ENCODE peak calls at places on chromosomes 7 and 10, in six cellular contexts. D is GM23338, N is PC-3, C is SK-N-SH, Z is PC-9, W is GM23248. G is an unnamed sample.

GRCh38 chr7:151611041-151611440 is 91.3 kb upstream of the RHEB start:
- DNase-seq in W (no peak), N (no peak), Z (no peak), C (no peak), D (no peak), G (no peak)

GRCh38 chr10:108249940-108250339 is 1085.4 kb upstream of the SORCS1 start:
- DNase-seq in W (no peak), D (peak; percentile 16), N (no peak), Z (no peak), C (no peak), G (peak; percentile 7)

GRCh38 chr7:54833021-54833467 is 74.0 kb upstream of the SEC61G start:
- DNase-seq in C (no peak), D (no peak), Z (no peak), N (no peak), W (peak; percentile 49), G (no peak)

GRCh38 chr10:52965938-52966401 is 193.4 kb upstream of the MBL2 start:
- DNase-seq in C (no peak), W (no peak), D (peak; percentile 78), Z (no peak), N (no peak), G (peak; percentile 54)

GRCh38 chr7:113084499-113085172 is 2.0 kb downstream of the GPR85 start:
- DNase-seq in N (no peak), D (no peak), C (no peak), W (no peak), Z (no peak), G (no peak)

GRCh38 chr7:99137418-99138180 is 6.3 kb downstream of the SMURF1 start:
- DNase-seq in N (no peak), D (peak; percentile 94), W (peak; percentile 89), Z (no peak), C (peak; percentile 63), G (no peak)

GRCh38 chr7:23062452-23062851 is 43.1 kb upstream of the KLHL7 start:
- DNase-seq in N (peak; percentile 30), W (peak; percentile 90), Z (no peak), D (no peak), C (no peak), G (no peak)

GRCh38 chr10:132394936-132395703 is 1.9 kb upstream of the PWWP2B start:
- DNase-seq in W (no peak), N (no peak), D (no peak), Z (no peak), C (no peak), G (no peak)

GRCh38 chr7:65946895-65947294 is 35.1 kb downstream of the GUSB start:
- DNase-seq in N (peak; percentile 56), Z (peak; percentile 14), C (no peak), W (peak; percentile 59), D (no peak), G (no peak)

GRCh38 chr7:20784311-20785210 is 2.1 kb downstream of the SP8 start:
- DNase-seq in Z (no peak), N (peak; percentile 69), W (peak; percentile 46), C (peak; percentile 62), D (peak; percentile 79), G (no peak)

GRCh38 chr10:19762026-19762425 is 54.2 kb upstream of the PLXDC2 start:
- DNase-seq in W (no peak), D (no peak), N (no peak), Z (no peak), C (no peak), G (no peak)

GRCh38 chr7:6172331-6173295 is 99.8 kb downstream of the CYTH3 start:
- DNase-seq in W (peak; percentile 64), C (peak; percentile 59), N (peak; percentile 39), Z (no peak), D (no peak), G (no peak)

GRCh38 chr10:101969496-101969895 is 86.5 kb downstream of the ARMH3 start:
- DNase-seq in Z (no peak), W (no peak), D (no peak), C (no peak), N (no peak), G (no peak)

GRCh38 chr10:101968910-101969321 is 87.1 kb downstream of the ARMH3 start:
- DNase-seq in Z (no peak), W (no peak), N (no peak), D (no peak), C (no peak), G (peak; percentile 53)

GRCh38 chr10:101968286-101968685 is 87.7 kb downstream of the ARMH3 start:
- DNase-seq in C (no peak), D (no peak), Z (no peak), N (no peak), W (no peak), G (peak; percentile 17)

GRCh38 chr10:101967119-101967518 is 88.9 kb downstream of the ARMH3 start:
- DNase-seq in C (no peak), D (no peak), W (no peak), Z (no peak), N (no peak), G (no peak)

DNA sequence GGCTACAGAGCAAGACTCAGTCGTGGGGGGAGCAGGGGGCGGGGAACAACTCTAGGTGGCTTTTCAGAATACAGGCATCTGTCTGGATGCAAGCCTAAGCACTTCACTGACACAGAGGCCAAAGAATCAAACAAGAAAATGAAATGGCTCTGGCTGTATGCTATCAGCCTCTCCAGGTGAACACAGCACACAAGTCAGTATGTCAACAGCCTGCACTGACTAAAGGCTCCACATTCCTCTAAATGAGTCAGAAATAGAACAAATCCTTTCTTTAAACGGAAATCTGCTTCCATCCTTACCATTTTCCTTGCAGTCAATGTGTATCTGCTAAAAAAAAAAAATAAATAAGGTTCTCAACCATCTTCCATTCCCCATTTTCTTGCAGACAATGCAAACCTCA is 88.3 kb downstream of the ARMH3 start:
- DNase-seq in C (no peak), N (peak; percentile 64), W (peak; percentile 40), D (no peak), Z (no peak), G (no peak)
- H3K9me2 ChIP-seq in C (no peaks in the 10 kb centered on the region), N (no peaks in the 10 kb centered on the region), W (no peaks in the 10 kb centered on the region), D (no peaks in the 10 kb centered on the region), Z (no peaks in the 10 kb centered on the region), G (no peaks in the 10 kb centered on the region)

DNA sequence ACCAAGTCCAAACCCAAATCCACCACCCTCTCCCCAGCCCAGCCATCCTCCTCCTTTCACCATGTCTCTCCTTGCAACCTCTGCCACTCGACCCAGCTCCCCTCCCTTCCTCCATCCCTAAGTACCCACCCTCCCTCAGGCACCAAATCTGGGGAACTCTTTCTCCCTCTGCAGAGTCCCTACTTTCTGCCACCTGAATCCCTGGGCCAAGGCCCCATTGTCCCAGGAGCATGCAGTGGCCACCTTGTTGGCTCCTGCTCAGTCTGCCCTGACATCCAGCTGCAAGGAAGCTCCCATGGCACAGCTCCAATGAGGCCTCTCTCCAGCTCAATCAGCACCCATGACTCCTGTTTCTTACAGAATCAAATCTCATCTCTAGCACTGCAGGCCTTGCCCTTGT is 5.5 kb upstream of the UNC5B start:
- DNase-seq in W (no peak), D (no peak), N (no peak), C (no peak), Z (no peak), G (no peak)
- H3F3A ChIP-seq in W (no peaks in the 10 kb centered on the region), D (no peaks in the 10 kb centered on the region), N (no peaks in the 10 kb centered on the region), C (no peaks in the 10 kb centered on the region), Z (no peaks in the 10 kb centered on the region), G (no peaks in the 10 kb centered on the region)

DNA sequence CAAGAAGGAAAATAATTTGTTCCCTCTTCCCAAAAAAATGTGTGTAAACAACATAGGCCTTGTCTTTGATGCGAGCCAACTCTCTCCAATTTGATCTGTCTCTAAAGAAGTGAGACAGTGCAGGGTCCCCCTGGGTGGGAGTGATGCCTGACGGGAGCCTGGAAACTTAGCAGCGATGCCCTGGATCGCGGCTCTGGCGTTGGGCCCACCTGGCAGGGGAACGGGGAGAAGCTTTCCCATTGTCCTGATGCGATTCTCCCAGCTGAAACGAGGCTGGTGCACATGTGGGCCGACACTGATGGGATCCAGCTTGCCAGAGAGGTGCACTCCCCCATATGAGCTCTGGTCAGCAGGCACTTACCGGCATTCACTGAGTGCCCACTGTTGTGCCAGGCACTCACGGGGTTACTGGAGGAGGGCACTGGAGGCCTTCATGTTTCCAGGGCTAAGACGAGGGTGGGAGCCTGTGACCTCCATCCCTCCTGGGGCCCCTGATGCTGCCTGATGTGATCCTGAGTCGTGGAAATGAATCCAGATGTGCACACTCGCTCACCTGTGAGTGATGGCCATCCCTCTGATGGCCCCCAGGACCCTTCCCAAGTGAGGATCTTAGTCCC is 132.8 kb downstream of the PTPN20 start:
- DNase-seq in D (no peak), Z (no peak), W (no peak), N (no peak), C (no peak), G (no peak)
- H3K9me2 ChIP-seq in D (no peaks in the 10 kb centered on the region), Z (no peaks in the 10 kb centered on the region), W (no peaks in the 10 kb centered on the region), N (no peaks in the 10 kb centered on the region), C (no peaks in the 10 kb centered on the region), G (no peaks in the 10 kb centered on the region)

DNA sequence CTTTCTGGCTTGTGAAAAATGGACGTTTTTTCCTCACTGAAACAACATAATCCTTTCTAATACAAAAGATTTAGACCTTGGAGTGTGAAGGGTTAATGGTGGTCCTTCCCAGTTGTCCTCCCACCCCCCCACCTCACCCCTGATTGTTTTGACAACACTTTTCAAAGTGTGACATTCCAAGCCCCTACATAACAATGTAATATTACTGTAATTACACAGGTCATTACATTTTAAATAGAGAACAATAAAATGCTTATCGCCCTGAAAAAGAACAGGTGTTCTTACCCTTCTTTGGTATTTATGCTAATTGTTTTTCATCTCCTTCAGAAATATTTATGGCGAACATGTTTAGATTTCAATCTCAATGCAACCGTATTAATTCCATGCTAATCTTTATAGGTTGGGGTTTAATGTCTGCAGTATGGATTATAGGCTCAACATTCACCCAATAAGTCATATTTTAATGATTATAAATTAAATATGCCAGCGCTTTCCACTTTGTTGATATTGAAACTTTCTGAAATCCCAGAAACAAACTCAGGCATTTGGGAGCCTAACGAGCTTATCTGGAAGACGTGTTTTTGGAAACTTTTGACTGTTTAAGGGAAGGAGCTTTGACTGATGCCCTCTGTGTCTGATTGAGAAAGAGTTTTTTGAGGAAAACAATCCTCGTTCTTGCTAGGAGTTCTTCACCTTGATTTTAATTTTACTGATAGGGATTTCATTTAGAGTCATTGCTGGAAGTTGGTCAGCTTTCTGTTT is 5.1 kb downstream of the TCF7L2 start:
- DNase-seq in C (no peak), D (peak; percentile 64), N (no peak), W (no peak), Z (no peak), G (no peak)
- H3F3A ChIP-seq in C (peaks cover 55% of the 10 kb centered on the region), D (peaks cover 13% of the 10 kb centered on the region), N (no peaks in the 10 kb centered on the region), W (peaks cover 55% of the 10 kb centered on the region), Z (peaks cover 10% of the 10 kb centered on the region), G (no peaks in the 10 kb centered on the region)

GRCh38 chr7:39260279-39260844 is 282.7 kb downstream of the POU6F2 start:
- DNase-seq in D (no peak), W (no peak), N (no peak), Z (no peak), C (no peak), G (no peak)
- H3K9me2 ChIP-seq in D (no peaks in the 10 kb centered on the region), W (no peaks in the 10 kb centered on the region), N (no peaks in the 10 kb centered on the region), Z (no peaks in the 10 kb centered on the region), C (no peaks in the 10 kb centered on the region), G (no peaks in the 10 kb centered on the region)

G was measured in MM.1S.